ENCODE peak calls at places on chromosomes 6 and 20, in six cellular contexts. One of them, this sample, is unnamed.

GRCh38 chr20:62511300-62511914 is 35.6 kb upstream of the GATA5 start:
- DNase-seq in stomach: no peak
- DNase-seq in adrenal gland: no peak
- DNase-seq in body of pancreas: no peak
- DNase-seq in Peyer's patch: no peak
- DNase-seq in GM23338: no peak
- DNase-seq in this sample: no peak

GRCh38 chr6:44041461-44042260 is 85.6 kb downstream of the MRPL14 start:
- DNase-seq in body of pancreas: no peak
- DNase-seq in GM23338: peak; percentile 69
- DNase-seq in Peyer's patch: no peak
- DNase-seq in adrenal gland: peak; percentile 93
- DNase-seq in stomach: no peak
- DNase-seq in this sample: no peak

GRCh38 chr20:34943808-34944568 is 11.6 kb downstream of the GSS start:
- DNase-seq in adrenal gland: no peak
- DNase-seq in GM23338: no peak
- DNase-seq in body of pancreas: no peak
- DNase-seq in Peyer's patch: no peak
- DNase-seq in stomach: no peak
- DNase-seq in this sample: no peak

GRCh38 chr20:2631228-2631627 is 21.2 kb upstream of the NOP56 start:
- DNase-seq in adrenal gland: no peak
- DNase-seq in stomach: no peak
- DNase-seq in body of pancreas: no peak
- DNase-seq in Peyer's patch: no peak
- DNase-seq in GM23338: peak; percentile 8
- DNase-seq in this sample: no peak

GRCh38 chr20:46255440-46256104 is 52.7 kb downstream of the CDH22 start:
- DNase-seq in GM23338: no peak
- DNase-seq in Peyer's patch: peak; percentile 19
- DNase-seq in body of pancreas: peak; percentile 82
- DNase-seq in adrenal gland: peak; percentile 86
- DNase-seq in stomach: peak; percentile 93
- DNase-seq in this sample: no peak

GRCh38 chr20:17807670-17808069 is 107.9 kb downstream of the BANF2 start:
- DNase-seq in adrenal gland: no peak
- DNase-seq in GM23338: peak; percentile 9
- DNase-seq in body of pancreas: peak; percentile 43
- DNase-seq in stomach: no peak
- DNase-seq in Peyer's patch: no peak
- DNase-seq in this sample: no peak

GRCh38 chr20:20414640-20415274 is 46.9 kb downstream of the INSM1 start:
- DNase-seq in body of pancreas: no peak
- DNase-seq in stomach: no peak
- DNase-seq in GM23338: no peak
- DNase-seq in Peyer's patch: no peak
- DNase-seq in adrenal gland: no peak
- DNase-seq in this sample: no peak

GRCh38 chr6:159982726-159983506 is 14.0 kb downstream of the IGF2R start:
- DNase-seq in Peyer's patch: no peak
- DNase-seq in stomach: no peak
- DNase-seq in body of pancreas: no peak
- DNase-seq in adrenal gland: no peak
- DNase-seq in GM23338: no peak
- DNase-seq in this sample: peak; percentile 31

GRCh38 chr6:8182209-8182845 is 80.0 kb upstream of the EEF1E1 start:
- DNase-seq in GM23338: no peak
- DNase-seq in adrenal gland: no peak
- DNase-seq in Peyer's patch: no peak
- DNase-seq in body of pancreas: no peak
- DNase-seq in stomach: no peak
- DNase-seq in this sample: no peak

GRCh38 chr6:90631046-90631445 is 44.2 kb upstream of the MAP3K7 start:
- DNase-seq in adrenal gland: no peak
- DNase-seq in stomach: no peak
- DNase-seq in Peyer's patch: no peak
- DNase-seq in body of pancreas: no peak
- DNase-seq in GM23338: no peak
- DNase-seq in this sample: no peak

GRCh38 chr6:40387127-40387870 is 199.9 kb downstream of the LRFN2 start:
- DNase-seq in adrenal gland: no peak
- DNase-seq in GM23338: no peak
- DNase-seq in Peyer's patch: no peak
- DNase-seq in stomach: no peak
- DNase-seq in body of pancreas: no peak
- DNase-seq in this sample: no peak

GRCh38 chr6:139323511-139324445 is 32.0 kb upstream of the TXLNB start:
- DNase-seq in adrenal gland: peak; percentile 79
- DNase-seq in GM23338: peak; percentile 86
- DNase-seq in Peyer's patch: peak; percentile 87
- DNase-seq in body of pancreas: peak; percentile 27
- DNase-seq in stomach: peak; percentile 60
- DNase-seq in this sample: peak; percentile 85

GRCh38 chr6:40585661-40586269 is 1.4 kb downstream of the LRFN2 start:
- DNase-seq in Peyer's patch: no peak
- DNase-seq in stomach: no peak
- DNase-seq in body of pancreas: no peak
- DNase-seq in adrenal gland: no peak
- DNase-seq in GM23338: peak; percentile 93
- DNase-seq in this sample: no peak

GRCh38 chr6:30685157-30685976 is 1.1 kb downstream of the PPP1R18 start:
- DNase-seq in adrenal gland: no peak
- DNase-seq in body of pancreas: no peak
- DNase-seq in stomach: no peak
- DNase-seq in GM23338: peak; percentile 48
- DNase-seq in Peyer's patch: peak; percentile 48
- DNase-seq in this sample: no peak

GRCh38 chr6:16095180-16095579 is 33.7 kb upstream of the MYLIP start:
- DNase-seq in GM23338: no peak
- DNase-seq in body of pancreas: no peak
- DNase-seq in Peyer's patch: no peak
- DNase-seq in adrenal gland: no peak
- DNase-seq in stomach: no peak
- DNase-seq in this sample: no peak

GRCh38 chr6:112241820-112242443 is 12.4 kb downstream of the LAMA4 start:
- DNase-seq in adrenal gland: no peak
- DNase-seq in Peyer's patch: no peak
- DNase-seq in stomach: no peak
- DNase-seq in body of pancreas: no peak
- DNase-seq in GM23338: no peak
- DNase-seq in this sample: no peak

GRCh38 chr6:25477006-25477590 is 174.9 kb upstream of the SCGN start:
- DNase-seq in GM23338: peak; percentile 9
- DNase-seq in Peyer's patch: no peak
- DNase-seq in adrenal gland: no peak
- DNase-seq in body of pancreas: no peak
- DNase-seq in stomach: no peak
- DNase-seq in this sample: no peak

DNA sequence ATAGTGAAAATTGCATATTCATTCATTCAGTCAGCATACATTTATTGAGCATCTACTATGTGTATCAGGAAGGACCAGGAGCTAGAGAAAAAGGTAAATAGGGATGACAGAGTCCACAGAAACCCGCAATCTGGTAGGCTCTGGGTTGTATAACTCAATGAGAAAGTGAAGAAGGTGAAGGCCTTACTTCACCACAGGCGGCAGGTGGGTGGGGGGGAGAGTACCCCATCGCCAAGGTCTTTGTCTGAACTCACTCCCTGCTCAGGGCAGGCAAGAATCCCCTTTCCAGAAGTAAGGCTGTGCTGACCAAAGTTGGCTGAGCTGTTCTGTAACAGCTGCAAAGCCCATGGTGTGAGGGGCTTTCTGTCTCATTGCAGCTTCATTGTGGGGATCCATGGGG is 81.3 kb downstream of the CDH26 start:
- DNase-seq in GM23338: no peak
- DNase-seq in adrenal gland: no peak
- DNase-seq in Peyer's patch: no peak
- DNase-seq in body of pancreas: no peak
- DNase-seq in stomach: no peak
- DNase-seq in this sample: no peak
- H3K27me3 ChIP-seq in GM23338: no peaks in the 10 kb centered on the region
- H3K27me3 ChIP-seq in adrenal gland: peaks cover 5% of the 10 kb centered on the region
- H3K27me3 ChIP-seq in Peyer's patch: no peaks in the 10 kb centered on the region
- H3K27me3 ChIP-seq in body of pancreas: no peaks in the 10 kb centered on the region
- H3K27me3 ChIP-seq in stomach: no peaks in the 10 kb centered on the region
- H3K27me3 ChIP-seq in this sample: no peaks in the 10 kb centered on the region

GRCh38 chr20:23159256-23159922 is 73.3 kb upstream of the CD93 start:
- DNase-seq in GM23338: no peak
- DNase-seq in body of pancreas: no peak
- DNase-seq in stomach: peak; percentile 25
- DNase-seq in adrenal gland: no peak
- DNase-seq in Peyer's patch: no peak
- DNase-seq in this sample: no peak

GRCh38 chr20:23159923-23160445 is 73.9 kb upstream of the CD93 start:
- DNase-seq in adrenal gland: no peak
- DNase-seq in body of pancreas: no peak
- DNase-seq in stomach: no peak
- DNase-seq in Peyer's patch: no peak
- DNase-seq in GM23338: no peak
- DNase-seq in this sample: no peak

GRCh38 chr20:23156170-23156841 is 70.2 kb upstream of the CD93 start:
- DNase-seq in Peyer's patch: no peak
- DNase-seq in body of pancreas: no peak
- DNase-seq in GM23338: no peak
- DNase-seq in adrenal gland: peak; percentile 53
- DNase-seq in stomach: peak; percentile 37
- DNase-seq in this sample: no peak

GRCh38 chr20:23156842-23157423 is 70.8 kb upstream of the CD93 start:
- DNase-seq in GM23338: no peak
- DNase-seq in adrenal gland: no peak
- DNase-seq in body of pancreas: no peak
- DNase-seq in stomach: no peak
- DNase-seq in Peyer's patch: no peak
- DNase-seq in this sample: no peak

GRCh38 chr20:23157741-23158140 is 71.6 kb upstream of the CD93 start:
- DNase-seq in Peyer's patch: no peak
- DNase-seq in stomach: peak; percentile 23
- DNase-seq in body of pancreas: no peak
- DNase-seq in GM23338: no peak
- DNase-seq in adrenal gland: no peak
- DNase-seq in this sample: no peak
- H3K4me1 ChIP-seq in Peyer's patch: peaks cover 7% of the 10 kb centered on the region
- H3K4me1 ChIP-seq in stomach: peaks cover under 1% of the 10 kb centered on the region
- H3K4me1 ChIP-seq in body of pancreas: no peaks in the 10 kb centered on the region
- H3K4me1 ChIP-seq in GM23338: peaks cover 17% of the 10 kb centered on the region
- H3K4me1 ChIP-seq in adrenal gland: no peaks in the 10 kb centered on the region
- H3K4me1 ChIP-seq in this sample: no peaks in the 10 kb centered on the region

GRCh38 chr20:56945057-56945456 is 316.0 kb downstream of the TFAP2C start:
- DNase-seq in stomach: no peak
- DNase-seq in body of pancreas: peak; percentile 46
- DNase-seq in GM23338: no peak
- DNase-seq in Peyer's patch: no peak
- DNase-seq in adrenal gland: no peak
- DNase-seq in this sample: no peak

GRCh38 chr20:56944546-56944945 is 315.4 kb downstream of the TFAP2C start:
- DNase-seq in stomach: no peak
- DNase-seq in Peyer's patch: no peak
- DNase-seq in adrenal gland: no peak
- DNase-seq in body of pancreas: no peak
- DNase-seq in GM23338: no peak
- DNase-seq in this sample: no peak

GRCh38 chr20:56943946-56944345 is 314.8 kb downstream of the TFAP2C start:
- DNase-seq in body of pancreas: no peak
- DNase-seq in GM23338: no peak
- DNase-seq in Peyer's patch: no peak
- DNase-seq in adrenal gland: no peak
- DNase-seq in stomach: no peak
- DNase-seq in this sample: no peak

GRCh38 chr20:56949318-56949717 is 317.1 kb downstream of the BMP7 start:
- DNase-seq in body of pancreas: no peak
- DNase-seq in adrenal gland: no peak
- DNase-seq in stomach: no peak
- DNase-seq in GM23338: peak; percentile 59
- DNase-seq in Peyer's patch: no peak
- DNase-seq in this sample: no peak

DNA sequence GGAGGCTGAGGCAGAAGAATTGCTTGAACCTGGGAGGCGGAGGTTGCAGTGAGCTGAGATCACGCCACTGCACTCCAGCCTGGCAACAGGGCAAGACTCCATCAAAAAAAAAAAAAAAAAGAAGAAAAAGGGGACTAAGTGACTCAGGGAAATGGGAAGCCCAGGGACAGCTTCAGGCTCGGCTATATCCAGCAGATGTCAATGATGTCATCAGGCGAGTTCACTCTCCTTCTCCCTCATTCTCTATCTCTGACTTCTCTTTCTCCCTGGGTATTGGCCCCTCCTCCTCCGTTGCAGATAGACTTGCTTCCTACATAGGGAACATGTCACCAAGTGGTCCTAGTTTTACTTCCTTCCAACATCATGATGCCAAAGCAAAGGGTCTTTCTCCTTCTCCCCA is 316.8 kb downstream of the TFAP2C start:
- DNase-seq in GM23338: no peak
- DNase-seq in Peyer's patch: no peak
- DNase-seq in body of pancreas: no peak
- DNase-seq in adrenal gland: no peak
- DNase-seq in stomach: no peak
- DNase-seq in this sample: no peak
- H3K27me3 ChIP-seq in GM23338: no peaks in the 10 kb centered on the region
- H3K27me3 ChIP-seq in Peyer's patch: no peaks in the 10 kb centered on the region
- H3K27me3 ChIP-seq in body of pancreas: no peaks in the 10 kb centered on the region
- H3K27me3 ChIP-seq in adrenal gland: peaks cover 14% of the 10 kb centered on the region
- H3K27me3 ChIP-seq in stomach: no peaks in the 10 kb centered on the region
- H3K27me3 ChIP-seq in this sample: no peaks in the 10 kb centered on the region

GRCh38 chr6:5202941-5203340 is 57.8 kb downstream of the LYRM4 start:
- DNase-seq in adrenal gland: no peak
- DNase-seq in body of pancreas: no peak
- DNase-seq in stomach: no peak
- DNase-seq in Peyer's patch: no peak
- DNase-seq in GM23338: no peak
- DNase-seq in this sample: no peak

GRCh38 chr6:5203571-5203970 is 57.2 kb downstream of the LYRM4 start:
- DNase-seq in GM23338: no peak
- DNase-seq in stomach: no peak
- DNase-seq in body of pancreas: no peak
- DNase-seq in adrenal gland: no peak
- DNase-seq in Peyer's patch: no peak
- DNase-seq in this sample: no peak

GRCh38 chr6:5205035-5205469 is 55.7 kb downstream of the LYRM4 start:
- DNase-seq in GM23338: no peak
- DNase-seq in stomach: no peak
- DNase-seq in Peyer's patch: no peak
- DNase-seq in body of pancreas: no peak
- DNase-seq in adrenal gland: peak; percentile 49
- DNase-seq in this sample: no peak

GRCh38 chr6:5205877-5206840 is 54.6 kb downstream of the LYRM4 start:
- DNase-seq in adrenal gland: peak; percentile 60
- DNase-seq in stomach: peak; percentile 38
- DNase-seq in body of pancreas: peak; percentile 61
- DNase-seq in Peyer's patch: no peak
- DNase-seq in GM23338: no peak
- DNase-seq in this sample: no peak

DNA sequence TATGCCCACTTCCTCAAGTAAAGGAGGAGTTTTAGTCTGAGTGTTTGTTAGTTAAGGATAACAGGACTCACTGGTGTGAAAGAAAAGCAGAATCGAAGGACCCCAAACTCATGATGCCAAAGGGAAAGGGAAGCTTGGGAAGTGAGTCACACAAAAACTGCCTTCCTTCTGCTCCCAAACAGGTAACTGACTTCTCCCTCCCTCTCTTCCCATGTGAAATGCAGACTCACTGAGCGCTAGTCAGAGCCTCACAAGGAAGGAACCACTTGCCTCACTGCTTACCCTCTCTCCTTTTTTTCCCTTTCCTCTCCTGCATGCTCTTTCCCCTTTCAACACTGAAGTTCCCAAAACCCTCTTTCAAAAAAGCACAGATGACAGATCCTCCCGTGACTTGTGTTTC is 56.4 kb downstream of the LYRM4 start:
- DNase-seq in adrenal gland: no peak
- DNase-seq in stomach: no peak
- DNase-seq in body of pancreas: no peak
- DNase-seq in Peyer's patch: no peak
- DNase-seq in GM23338: no peak
- DNase-seq in this sample: no peak
- H3K4me1 ChIP-seq in adrenal gland: peaks cover 13% of the 10 kb centered on the region
- H3K4me1 ChIP-seq in stomach: peaks cover 21% of the 10 kb centered on the region
- H3K4me1 ChIP-seq in body of pancreas: peaks cover 20% of the 10 kb centered on the region
- H3K4me1 ChIP-seq in Peyer's patch: no peaks in the 10 kb centered on the region
- H3K4me1 ChIP-seq in GM23338: no peaks in the 10 kb centered on the region
- H3K4me1 ChIP-seq in this sample: no peaks in the 10 kb centered on the region